ENCODE peak calls at places on chromosome 1, in five cellular contexts. One of them, this sample, is unnamed.

GRCh38 chr1:12173631-12174121 is 6.9 kb downstream of the TNFRSF1B start:
- DNase-seq in neuronal stem cell: no peak
- DNase-seq in LoVo: no peak
- DNase-seq in HS-5: no peak
- DNase-seq in stimulated activated CD4-positive, alpha-beta T cell treated with anti-CD3 and anti-CD28 coated beads, Interleukin-2, amount 100 ng/mL, for 24 hours: peak
- DNase-seq in this sample: peak

GRCh38 chr1:215018555-215018954 is 64.0 kb upstream of the KCNK2 start:
- DNase-seq in neuronal stem cell: no peak
- DNase-seq in LoVo: no peak
- DNase-seq in HS-5: no peak
- DNase-seq in stimulated activated CD4-positive, alpha-beta T cell treated with anti-CD3 and anti-CD28 coated beads, Interleukin-2, amount 100 ng/mL, for 24 hours: no peak
- DNase-seq in this sample: no peak

GRCh38 chr1:103110701-103111100 is 2.4 kb upstream of the COL11A1 start:
- DNase-seq in neuronal stem cell: peak
- DNase-seq in LoVo: no peak
- DNase-seq in HS-5: no peak
- DNase-seq in stimulated activated CD4-positive, alpha-beta T cell treated with anti-CD3 and anti-CD28 coated beads, Interleukin-2, amount 100 ng/mL, for 24 hours: no peak
- DNase-seq in this sample: no peak

GRCh38 chr1:54490361-54491248 is 57.4 kb upstream of the ACOT11 start:
- DNase-seq in neuronal stem cell: no peak
- DNase-seq in LoVo: no peak
- DNase-seq in HS-5: no peak
- DNase-seq in stimulated activated CD4-positive, alpha-beta T cell treated with anti-CD3 and anti-CD28 coated beads, Interleukin-2, amount 100 ng/mL, for 24 hours: no peak
- DNase-seq in this sample: no peak

GRCh38 chr1:107433068-107433467 is 292.2 kb downstream of the NTNG1 start:
- DNase-seq in neuronal stem cell: no peak
- DNase-seq in LoVo: no peak
- DNase-seq in HS-5: no peak
- DNase-seq in stimulated activated CD4-positive, alpha-beta T cell treated with anti-CD3 and anti-CD28 coated beads, Interleukin-2, amount 100 ng/mL, for 24 hours: no peak
- DNase-seq in this sample: no peak

GRCh38 chr1:76209238-76209637 is 134.7 kb downstream of the ST6GALNAC3 start:
- DNase-seq in neuronal stem cell: no peak
- DNase-seq in LoVo: no peak
- DNase-seq in HS-5: no peak
- DNase-seq in stimulated activated CD4-positive, alpha-beta T cell treated with anti-CD3 and anti-CD28 coated beads, Interleukin-2, amount 100 ng/mL, for 24 hours: no peak
- DNase-seq in this sample: no peak

GRCh38 chr1:92820024-92820423 is 11.8 kb upstream of the RPL5 start:
- DNase-seq in neuronal stem cell: no peak
- DNase-seq in LoVo: no peak
- DNase-seq in HS-5: no peak
- DNase-seq in stimulated activated CD4-positive, alpha-beta T cell treated with anti-CD3 and anti-CD28 coated beads, Interleukin-2, amount 100 ng/mL, for 24 hours: no peak
- DNase-seq in this sample: no peak

GRCh38 chr1:201282931-201283829 is at the start of gene PKP1:
- DNase-seq in neuronal stem cell: no peak
- DNase-seq in LoVo: no peak
- DNase-seq in HS-5: no peak
- DNase-seq in stimulated activated CD4-positive, alpha-beta T cell treated with anti-CD3 and anti-CD28 coated beads, Interleukin-2, amount 100 ng/mL, for 24 hours: no peak
- DNase-seq in this sample: peak

GRCh38 chr1:21764615-21765423 is 18.1 kb downstream of the USP48 start:
- DNase-seq in neuronal stem cell: peak
- DNase-seq in LoVo: peak
- DNase-seq in HS-5: peak
- DNase-seq in stimulated activated CD4-positive, alpha-beta T cell treated with anti-CD3 and anti-CD28 coated beads, Interleukin-2, amount 100 ng/mL, for 24 hours: no peak
- DNase-seq in this sample: peak

GRCh38 chr1:41359211-41360073 is 1.8 kb upstream of the FOXO6 start:
- DNase-seq in neuronal stem cell: no peak
- DNase-seq in LoVo: no peak
- DNase-seq in HS-5: no peak
- DNase-seq in stimulated activated CD4-positive, alpha-beta T cell treated with anti-CD3 and anti-CD28 coated beads, Interleukin-2, amount 100 ng/mL, for 24 hours: no peak
- DNase-seq in this sample: no peak